ENCODE peak calls at places on chromosome 14, in five cellular contexts. One of them, this sample, is unnamed.

GRCh38 chr14:39488600-39488999 is 56.4 kb upstream of the FBXO33 start:
- DNase-seq in adipocyte: no peak
- DNase-seq in uterus: no peak
- DNase-seq in heart right ventricle: no peak
- DNase-seq in SK-N-SH: no peak
- DNase-seq in this sample: no peak

GRCh38 chr14:103199141-103199540 is 75.9 kb downstream of the TNFAIP2 start:
- DNase-seq in adipocyte: peak; percentile 50
- DNase-seq in uterus: peak; percentile 62
- DNase-seq in heart right ventricle: no peak
- DNase-seq in SK-N-SH: no peak
- DNase-seq in this sample: no peak

GRCh38 chr14:105885561-105886320 is 359.4 kb downstream of the TMEM121 start:
- DNase-seq in adipocyte: no peak
- DNase-seq in uterus: peak; percentile 5
- DNase-seq in heart right ventricle: no peak
- DNase-seq in SK-N-SH: no peak
- DNase-seq in this sample: no peak

GRCh38 chr14:74909911-74910310 is 13.1 kb downstream of the RPS6KL1 start:
- DNase-seq in adipocyte: no peak
- DNase-seq in uterus: no peak
- DNase-seq in heart right ventricle: no peak
- DNase-seq in SK-N-SH: no peak
- DNase-seq in this sample: no peak

GRCh38 chr14:53894456-53894855 is 62.2 kb downstream of the BMP4 start:
- DNase-seq in adipocyte: peak; percentile 64
- DNase-seq in uterus: no peak
- DNase-seq in heart right ventricle: no peak
- DNase-seq in SK-N-SH: no peak
- DNase-seq in this sample: no peak

GRCh38 chr14:22715890-22716289 is 50.6 kb upstream of the OXA1L start:
- DNase-seq in adipocyte: no peak
- DNase-seq in uterus: no peak
- DNase-seq in heart right ventricle: no peak
- DNase-seq in SK-N-SH: no peak
- DNase-seq in this sample: no peak

GRCh38 chr14:41062826-41063225 is 543.9 kb upstream of the LRFN5 start:
- DNase-seq in adipocyte: no peak
- DNase-seq in uterus: no peak
- DNase-seq in heart right ventricle: no peak
- DNase-seq in SK-N-SH: no peak
- DNase-seq in this sample: no peak

GRCh38 chr14:49578141-49578540 is 8.0 kb downstream of the RPS29 start:
- DNase-seq in adipocyte: no peak
- DNase-seq in uterus: no peak
- DNase-seq in heart right ventricle: no peak
- DNase-seq in SK-N-SH: no peak
- DNase-seq in this sample: no peak

GRCh38 chr14:34081576-34082136 is 130.8 kb upstream of the EGLN3 start:
- DNase-seq in adipocyte: peak; percentile 39
- DNase-seq in uterus: no peak
- DNase-seq in heart right ventricle: no peak
- DNase-seq in SK-N-SH: no peak
- DNase-seq in this sample: peak; percentile 60

GRCh38 chr14:54220122-54220691 is 176.6 kb upstream of the CDKN3 start:
- DNase-seq in adipocyte: no peak
- DNase-seq in uterus: no peak
- DNase-seq in heart right ventricle: peak; percentile 49
- DNase-seq in SK-N-SH: peak; percentile 45
- DNase-seq in this sample: no peak

GRCh38 chr14:74257078-74257987 is 18.1 kb downstream of the VSX2 start:
- DNase-seq in adipocyte: peak; percentile 69
- DNase-seq in uterus: no peak
- DNase-seq in heart right ventricle: peak; percentile 17
- DNase-seq in SK-N-SH: peak; percentile 95
- DNase-seq in this sample: peak; percentile 23

GRCh38 chr14:21098134-21098891 is at the start of gene ZNF219:
- DNase-seq in adipocyte: peak; percentile 81
- DNase-seq in uterus: peak; percentile 75
- DNase-seq in heart right ventricle: peak; percentile 65
- DNase-seq in SK-N-SH: peak; percentile 89
- DNase-seq in this sample: no peak

GRCh38 chr14:60931206-60931605 is 49.7 kb downstream of the TRMT5 start:
- DNase-seq in adipocyte: no peak
- DNase-seq in uterus: no peak
- DNase-seq in heart right ventricle: no peak
- DNase-seq in SK-N-SH: no peak
- DNase-seq in this sample: no peak

GRCh38 chr14:23120405-23121251 is 1.6 kb upstream of the CEBPE start:
- DNase-seq in adipocyte: peak; percentile 96
- DNase-seq in uterus: peak; percentile 93
- DNase-seq in heart right ventricle: peak; percentile 90
- DNase-seq in SK-N-SH: peak; percentile 92
- DNase-seq in this sample: peak; percentile 70

GRCh38 chr14:72646861-72647528 is 246.9 kb downstream of the DPF3 start:
- DNase-seq in adipocyte: peak; percentile 91
- DNase-seq in uterus: no peak
- DNase-seq in heart right ventricle: no peak
- DNase-seq in SK-N-SH: no peak
- DNase-seq in this sample: no peak

GRCh38 chr14:50943261-50943942 is 881 bp downstream of the PYGL start:
- DNase-seq in adipocyte: peak; percentile 43
- DNase-seq in uterus: peak; percentile 78
- DNase-seq in heart right ventricle: peak; percentile 17
- DNase-seq in SK-N-SH: no peak
- DNase-seq in this sample: no peak

GRCh38 chr14:78092040-78092439 is 78.1 kb upstream of the NRXN3 start:
- DNase-seq in adipocyte: no peak
- DNase-seq in uterus: no peak
- DNase-seq in heart right ventricle: no peak
- DNase-seq in SK-N-SH: no peak
- DNase-seq in this sample: no peak

GRCh38 chr14:54447231-54447692 is 6.1 kb upstream of the CNIH1 start:
- DNase-seq in adipocyte: peak; percentile 77
- DNase-seq in uterus: no peak
- DNase-seq in heart right ventricle: no peak
- DNase-seq in SK-N-SH: no peak
- DNase-seq in this sample: no peak

GRCh38 chr14:81268016-81268416 is 47.3 kb upstream of the GTF2A1 start:
- DNase-seq in adipocyte: no peak
- DNase-seq in uterus: no peak
- DNase-seq in heart right ventricle: no peak
- DNase-seq in SK-N-SH: no peak
- DNase-seq in this sample: no peak

GRCh38 chr14:79629891-79630560 is 581.3 kb downstream of the DIO2 start:
- DNase-seq in adipocyte: no peak
- DNase-seq in uterus: no peak
- DNase-seq in heart right ventricle: no peak
- DNase-seq in SK-N-SH: no peak
- DNase-seq in this sample: no peak

GRCh38 chr14:54387328-54387727 is 9.5 kb upstream of the CDKN3 start:
- DNase-seq in adipocyte: no peak
- DNase-seq in uterus: no peak
- DNase-seq in heart right ventricle: no peak
- DNase-seq in SK-N-SH: no peak
- DNase-seq in this sample: no peak

GRCh38 chr14:65069874-65070709 is 32.2 kb downstream of the MAX start:
- DNase-seq in adipocyte: no peak
- DNase-seq in uterus: no peak
- DNase-seq in heart right ventricle: no peak
- DNase-seq in SK-N-SH: no peak
- DNase-seq in this sample: no peak

GRCh38 chr14:25953532-25954144 is 644.2 kb downstream of the NOVA1 start:
- DNase-seq in adipocyte: peak; percentile 1
- DNase-seq in uterus: peak; percentile 33
- DNase-seq in heart right ventricle: no peak
- DNase-seq in SK-N-SH: no peak
- DNase-seq in this sample: peak; percentile 1

GRCh38 chr14:57869530-57870088 is 3.7 kb upstream of the SLC35F4 start:
- DNase-seq in adipocyte: no peak
- DNase-seq in uterus: no peak
- DNase-seq in heart right ventricle: no peak
- DNase-seq in SK-N-SH: no peak
- DNase-seq in this sample: no peak
- H3K27me3 ChIP-seq in adipocyte: peaks cover 9% of the 10 kb centered on the region
- H3K27me3 ChIP-seq in uterus: no peaks in the 10 kb centered on the region
- H3K27me3 ChIP-seq in heart right ventricle: peaks cover 45% of the 10 kb centered on the region
- H3K27me3 ChIP-seq in SK-N-SH: peaks cover 30% of the 10 kb centered on the region
- H3K27me3 ChIP-seq in this sample: peaks cover 13% of the 10 kb centered on the region

GRCh38 chr14:36059531-36059930 is 117.0 kb downstream of the PTCSC3 start:
- DNase-seq in adipocyte: no peak
- DNase-seq in uterus: no peak
- DNase-seq in heart right ventricle: no peak
- DNase-seq in SK-N-SH: no peak
- DNase-seq in this sample: peak; percentile 82
- H3K27me3 ChIP-seq in adipocyte: peaks cover 8% of the 10 kb centered on the region
- H3K27me3 ChIP-seq in uterus: no peaks in the 10 kb centered on the region
- H3K27me3 ChIP-seq in heart right ventricle: no peaks in the 10 kb centered on the region
- H3K27me3 ChIP-seq in SK-N-SH: peaks cover 10% of the 10 kb centered on the region
- H3K27me3 ChIP-seq in this sample: no peaks in the 10 kb centered on the region

DNA sequence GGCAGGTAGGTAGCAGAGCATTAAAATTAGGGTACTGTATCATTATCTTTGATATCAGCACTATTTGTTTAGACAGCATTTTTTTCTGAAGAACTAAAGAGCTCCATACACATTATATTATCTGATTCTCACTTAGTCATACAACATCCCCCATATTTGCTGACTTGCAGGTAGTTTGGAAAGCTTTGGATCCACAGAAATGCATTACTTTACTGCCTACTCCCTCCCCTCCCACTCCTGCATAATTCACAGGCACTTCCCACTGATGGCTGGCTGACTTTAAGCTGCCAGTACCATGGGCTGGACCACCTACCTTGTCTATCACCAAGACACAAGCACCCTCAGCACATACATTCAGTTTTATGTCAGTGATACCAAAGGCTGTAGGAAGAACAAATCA is 110.4 kb downstream of the SLC8A3 start:
- DNase-seq in adipocyte: no peak
- DNase-seq in uterus: no peak
- DNase-seq in heart right ventricle: no peak
- DNase-seq in SK-N-SH: no peak
- DNase-seq in this sample: no peak
- H3K27me3 ChIP-seq in adipocyte: peaks cover 46% of the 10 kb centered on the region
- H3K27me3 ChIP-seq in uterus: no peaks in the 10 kb centered on the region
- H3K27me3 ChIP-seq in heart right ventricle: peaks cover 60% of the 10 kb centered on the region
- H3K27me3 ChIP-seq in SK-N-SH: no peaks in the 10 kb centered on the region
- H3K27me3 ChIP-seq in this sample: no peaks in the 10 kb centered on the region

GRCh38 chr14:36663404-36664321 is 2.0 kb downstream of the PAX9 start:
- DNase-seq in adipocyte: peak; percentile 63
- DNase-seq in uterus: no peak
- DNase-seq in heart right ventricle: no peak
- DNase-seq in SK-N-SH: no peak
- DNase-seq in this sample: peak; percentile 14

GRCh38 chr14:36666416-36667206 is 5.0 kb downstream of the PAX9 start:
- DNase-seq in adipocyte: peak; percentile 59
- DNase-seq in uterus: no peak
- DNase-seq in heart right ventricle: no peak
- DNase-seq in SK-N-SH: no peak
- DNase-seq in this sample: no peak

GRCh38 chr14:36664322-36665193 is 2.9 kb downstream of the PAX9 start:
- DNase-seq in adipocyte: peak; percentile 39
- DNase-seq in uterus: no peak
- DNase-seq in heart right ventricle: no peak
- DNase-seq in SK-N-SH: no peak
- DNase-seq in this sample: no peak

GRCh38 chr14:36667679-36668078 is 6.0 kb downstream of the PAX9 start:
- DNase-seq in adipocyte: no peak
- DNase-seq in uterus: no peak
- DNase-seq in heart right ventricle: no peak
- DNase-seq in SK-N-SH: no peak
- DNase-seq in this sample: no peak

DNA sequence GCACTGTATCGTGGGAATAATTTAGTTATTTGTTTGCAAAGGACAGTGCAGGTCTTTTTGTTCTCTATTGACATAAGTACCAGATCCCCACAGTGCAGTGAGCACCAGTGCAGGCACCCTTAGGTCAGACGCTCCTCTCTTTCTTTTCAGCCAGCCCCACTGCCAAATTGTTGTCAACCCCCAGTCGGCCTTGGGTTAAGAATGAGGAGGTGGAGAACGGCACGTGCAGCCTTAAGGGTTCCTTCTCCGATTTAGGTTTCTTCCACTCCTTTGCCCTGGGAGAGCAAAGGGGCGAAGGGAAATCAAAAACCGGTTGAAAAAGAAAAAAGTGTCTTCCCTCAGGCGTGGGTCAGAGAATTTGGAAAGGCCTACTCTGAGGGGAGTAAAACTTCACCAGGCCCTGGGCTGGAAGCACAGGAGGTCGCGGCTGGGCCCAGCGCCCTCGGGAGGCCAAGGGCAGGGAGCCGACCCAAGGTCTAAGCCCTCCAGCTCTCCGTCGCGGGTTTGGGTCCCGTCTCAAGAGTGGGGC is 4.3 kb downstream of the PAX9 start:
- DNase-seq in adipocyte: peak; percentile 49
- DNase-seq in uterus: no peak
- DNase-seq in heart right ventricle: no peak
- DNase-seq in SK-N-SH: no peak
- DNase-seq in this sample: no peak
- H3K27me3 ChIP-seq in adipocyte: peaks cover 54% of the 10 kb centered on the region
- H3K27me3 ChIP-seq in uterus: peaks cover 9% of the 10 kb centered on the region
- H3K27me3 ChIP-seq in heart right ventricle: peaks cover 100% of the 10 kb centered on the region
- H3K27me3 ChIP-seq in SK-N-SH: peaks cover 44% of the 10 kb centered on the region
- H3K27me3 ChIP-seq in this sample: no peaks in the 10 kb centered on the region

This sample was measured in SJSA1.